ENCODE peak calls at places on chromosomes 16 and 17, in ten cellular contexts. K is A172; B is activated T-cell treated with anti-CD3 and anti-CD28 coated beads, Interleukin-2, amount 50 U/mL, for 72 hours; M is neuronal stem cell; Y is ovary; Z is ELF-1; W is iPS DF 19.7; I is NCI-H1417 treated with DMSO at 0.1 percent for 48 hours; C is left ventricle myocardium superior; T is GM12891. F is an unnamed sample.

GRCh38 chr17:62630365-62631085 is 3.1 kb downstream of the MRC2 start:
- DNase-seq in K (peak; percentile 14), B (no peak), M (no peak), Y (no peak), Z (no peak), W (no peak), I (no peak), C (no peak), T (no peak), F (peak; percentile 31)

GRCh38 chr16:80263181-80263823 is 277.5 kb upstream of the DYNLRB2 start:
- DNase-seq in K (no peak), B (no peak), M (no peak), Y (no peak), Z (no peak), W (no peak), I (peak; percentile 1), C (no peak), T (no peak), F (no peak)

GRCh38 chr16:79194291-79194690 is 406.2 kb downstream of the MAF start:
- DNase-seq in K (no peak), B (no peak), M (no peak), Y (no peak), Z (no peak), W (no peak), I (no peak), C (no peak), T (no peak), F (no peak)

GRCh38 chr17:74276561-74277009 is 2.6 kb downstream of the DNAI2 start:
- DNase-seq in K (no peak), B (no peak), M (no peak), Y (peak; percentile 57), Z (no peak), W (no peak), I (no peak), C (peak; percentile 45), T (no peak), F (no peak)

GRCh38 chr17:81980752-81981239 is 3.4 kb downstream of the ASPSCR1 start:
- DNase-seq in K (peak; percentile 68), B (no peak), M (no peak), Y (no peak), Z (peak; percentile 66), W (no peak), I (no peak), C (no peak), T (no peak), F (no peak)

GRCh38 chr17:43950554-43950953 is 3.2 kb downstream of the PYY start:
- DNase-seq in K (no peak), B (no peak), M (no peak), Y (no peak), Z (no peak), W (no peak), I (no peak), C (no peak), T (no peak), F (no peak)

GRCh38 chr16:80337786-80338185 is 203.0 kb upstream of the DYNLRB2 start:
- DNase-seq in K (no peak), B (no peak), M (no peak), Y (no peak), Z (no peak), W (no peak), I (no peak), C (no peak), T (no peak), F (no peak)

GRCh38 chr16:1830213-1830612 is 3.2 kb downstream of the FAHD1 start:
- DNase-seq in K (no peak), B (no peak), M (no peak), Y (no peak), Z (no peak), W (no peak), I (no peak), C (no peak), T (no peak), F (no peak)

GRCh38 chr17:66829883-66830282 is 5.0 kb upstream of the CACNG5 start:
- DNase-seq in K (no peak), B (no peak), M (no peak), Y (no peak), Z (no peak), W (no peak), I (no peak), C (no peak), T (no peak), F (no peak)

GRCh38 chr17:42184717-42185496 is at the start of gene HCRT:
- DNase-seq in K (no peak), B (no peak), M (peak; percentile 21), Y (no peak), Z (no peak), W (no peak), I (no peak), C (no peak), T (no peak), F (no peak)

GRCh38 chr17:42537156-42537805 is 1.2 kb downstream of the NAGLU start:
- DNase-seq in K (no peak), B (no peak), M (no peak), Y (no peak), Z (no peak), W (no peak), I (no peak), C (peak; percentile 35), T (no peak), F (no peak)

GRCh38 chr17:29145289-29146058 is 34.7 kb downstream of the MYO18A start:
- DNase-seq in K (peak; percentile 85), B (peak; percentile 75), M (no peak), Y (peak; percentile 63), Z (peak; percentile 86), W (peak; percentile 70), I (peak; percentile 10), C (peak; percentile 68), T (peak; percentile 53), F (peak; percentile 78)

GRCh38 chr16:11669380-11670146 is 1.3 kb downstream of the SNN start:
- DNase-seq in K (no peak), B (no peak), M (no peak), Y (peak; percentile 61), Z (peak; percentile 42), W (no peak), I (no peak), C (peak; percentile 68), T (no peak), F (peak; percentile 65)

GRCh38 chr17:19361975-19362292 is 589 bp downstream of the B9D1 start:
- DNase-seq in K (no peak), B (no peak), M (no peak), Y (no peak), Z (no peak), W (no peak), I (no peak), C (no peak), T (no peak), F (no peak)

GRCh38 chr17:51852603-51853002 is 305.9 kb downstream of the CA10 start:
- DNase-seq in K (no peak), B (no peak), M (no peak), Y (no peak), Z (no peak), W (no peak), I (no peak), C (no peak), T (no peak), F (no peak)

GRCh38 chr17:56434610-56435009 is 158.9 kb upstream of the NOG start:
- DNase-seq in K (no peak), B (no peak), M (no peak), Y (no peak), Z (no peak), W (no peak), I (no peak), C (no peak), T (no peak), F (no peak)

GRCh38 chr17:1590031-1590746 is 27.6 kb upstream of the PITPNA start:
- DNase-seq in K (peak; percentile 98), B (peak; percentile 27), M (no peak), Y (peak; percentile 64), Z (peak; percentile 88), W (no peak), I (no peak), C (peak; percentile 81), T (no peak), F (peak; percentile 58)

GRCh38 chr17:41781404-41782110 is 5.0 kb downstream of the JUP start:
- DNase-seq in K (no peak), B (no peak), M (no peak), Y (no peak), Z (no peak), W (no peak), I (no peak), C (peak; percentile 67), T (no peak), F (no peak)

GRCh38 chr17:7497636-7498035 is 13.5 kb downstream of the POLR2A start:
- DNase-seq in K (no peak), B (no peak), M (no peak), Y (peak; percentile 32), Z (no peak), W (no peak), I (no peak), C (no peak), T (no peak), F (no peak)